ENCODE peak calls at places on chromosomes 1 and 21, in five cellular contexts. T is HFF-Myc, V is AG08395, U is right lobe of liver, R is tibial nerve. F is an unnamed sample.

GRCh38 chr1:219299420-219299819 is 125.7 kb downstream of the LYPLAL1 start:
- DNase-seq in R (no peak), T (no peak), U (no peak), V (no peak), F (no peak)

GRCh38 chr1:94068096-94068830 is 52.7 kb downstream of the ABCA4 start:
- DNase-seq in V (no peak), U (no peak), R (no peak), T (no peak), F (no peak)

GRCh38 chr1:28240024-28240423 is 4.1 kb downstream of the ATP5IF1 start:
- DNase-seq in R (no peak), V (no peak), T (no peak), U (no peak), F (no peak)

GRCh38 chr1:204255225-204255624 is 41.4 kb upstream of the GOLT1A start:
- DNase-seq in U (no peak), V (no peak), R (no peak), T (no peak), F (no peak)

GRCh38 chr1:110877776-110878175 is 4.8 kb downstream of the CD53 start:
- DNase-seq in U (no peak), T (no peak), R (no peak), V (no peak), F (no peak)

GRCh38 chr1:167439301-167439988 is 78.9 kb downstream of the CD247 start:
- DNase-seq in V (peak; percentile 61), U (no peak), R (no peak), T (no peak), F (no peak)

GRCh38 chr1:234957330-234958065 is 171.1 kb downstream of the TOMM20 start:
- DNase-seq in R (no peak), U (peak; percentile 94), T (peak; percentile 93), V (peak; percentile 26), F (no peak)

GRCh38 chr1:152168535-152168868 is 9.5 kb upstream of the RPTN start:
- DNase-seq in U (no peak), V (no peak), T (no peak), R (no peak), F (no peak)

GRCh38 chr1:198794498-198794897 is 155.7 kb downstream of the PTPRC start:
- DNase-seq in V (peak; percentile 8), T (no peak), R (no peak), U (no peak), F (no peak)

GRCh38 chr21:42755766-42756579 is 102.6 kb downstream of the PDE9A start:
- DNase-seq in T (no peak), R (no peak), U (no peak), V (no peak), F (no peak)

F was measured in brain pericyte.